ENCODE peak calls at places on chromosome 14, in nine cellular contexts. T is IMR-90; Q is foreskin fibroblast; R is cardiac muscle cell; N is AG09309; P is tibial nerve; A is adrenal gland; I is CD8-positive, alpha-beta T cell; L is cardiac fibroblast. B is an unnamed sample.

GRCh38 chr14:72503696-72504368 is 390.1 kb downstream of the DPF3 start:
- DNase-seq in A (no peak), P (no peak), Q (no peak), T (peak), L (no peak), R (peak), I (no peak), N (no peak), B (no peak)

GRCh38 chr14:100333311-100333710 is 10.2 kb downstream of the SLC25A47 start:
- DNase-seq in R (no peak), T (no peak), N (no peak), Q (no peak), L (no peak), P (no peak), A (no peak), I (no peak), B (no peak)

GRCh38 chr14:89586258-89587127 is 169.5 kb upstream of the FOXN3 start:
- DNase-seq in A (peak), T (no peak), N (no peak), L (no peak), P (no peak), R (no peak), Q (no peak), I (peak), B (no peak)

GRCh38 chr14:78974691-78975090 is 804.5 kb downstream of the NRXN3 start:
- DNase-seq in N (no peak), I (no peak), R (peak), P (no peak), Q (no peak), L (peak), T (peak), A (no peak), B (no peak)

GRCh38 chr14:94019329-94019728 is 6.8 kb upstream of the OTUB2 start:
- DNase-seq in Q (no peak), N (no peak), P (no peak), I (no peak), T (no peak), L (no peak), A (no peak), R (no peak), B (no peak)

GRCh38 chr14:54728700-54729527 is 162.0 kb downstream of the SAMD4A start:
- DNase-seq in L (peak), T (peak), I (no peak), R (peak), P (no peak), Q (peak), N (no peak), A (no peak), B (no peak)

GRCh38 chr14:90969493-90970166 is 90.8 kb downstream of the RPS6KA5 start:
- DNase-seq in P (no peak), I (no peak), Q (no peak), T (no peak), N (no peak), L (peak), A (no peak), R (peak), B (peak)

GRCh38 chr14:89196561-89196960 is 220.5 kb downstream of the FOXN3 start:
- DNase-seq in L (no peak), P (no peak), A (no peak), I (no peak), R (no peak), N (no peak), Q (no peak), T (no peak), B (no peak)

GRCh38 chr14:99862111-99862510 is 68.9 kb downstream of the EML1 start:
- DNase-seq in P (no peak), A (no peak), T (peak), Q (peak), N (no peak), I (no peak), L (no peak), R (no peak), B (no peak)

GRCh38 chr14:53871947-53872346 is 84.7 kb downstream of the BMP4 start:
- DNase-seq in I (no peak), A (no peak), R (no peak), Q (no peak), L (no peak), P (no peak), T (no peak), N (no peak), B (no peak)

GRCh38 chr14:95774265-95775160 is 60.6 kb upstream of the TCL1A start:
- DNase-seq in Q (peak), N (peak), T (peak), A (peak), L (peak), P (peak), I (peak), R (peak), B (peak)

GRCh38 chr14:30770376-30770775 is 104.0 kb upstream of the COCH start:
- DNase-seq in L (no peak), R (no peak), T (no peak), Q (no peak), I (no peak), N (no peak), A (no peak), P (no peak), B (no peak)

GRCh38 chr14:39396448-39396847 is 35.8 kb downstream of the FBXO33 start:
- DNase-seq in Q (peak), A (no peak), I (no peak), L (peak), P (no peak), R (peak), N (no peak), T (peak), B (no peak)

GRCh38 chr14:92615451-92615850 is 101.9 kb downstream of the RIN3 start:
- DNase-seq in I (peak), A (no peak), R (no peak), P (no peak), Q (no peak), N (no peak), T (no peak), L (no peak), B (no peak)

GRCh38 chr14:103628221-103628683 is 759 bp upstream of the KLC1 start:
- DNase-seq in Q (peak), R (peak), P (peak), A (peak), N (no peak), L (peak), I (peak), T (peak), B (peak)

GRCh38 chr14:101004954-101005353 is 101.4 kb upstream of the RTL1 start:
- DNase-seq in I (no peak), N (peak), T (peak), R (peak), A (no peak), P (no peak), Q (peak), L (peak), B (peak)

GRCh38 chr14:55781046-55781445 is 201.0 kb downstream of the KTN1 start:
- DNase-seq in L (peak), I (no peak), N (no peak), T (no peak), P (no peak), R (peak), Q (peak), A (no peak), B (no peak)

GRCh38 chr14:53951661-53952265 is 4.9 kb downstream of the BMP4 start:
- DNase-seq in Q (peak), N (no peak), L (no peak), I (no peak), A (no peak), P (no peak), T (no peak), R (peak), B (no peak)

GRCh38 chr14:77376380-77376770 is 519 bp downstream of the TMED8 start:
- DNase-seq in L (peak), N (no peak), T (no peak), I (peak), P (no peak), Q (no peak), A (peak), R (no peak), B (peak)

GRCh38 chr14:26398616-26399015 is 199.2 kb downstream of the NOVA1 start:
- DNase-seq in R (peak), T (no peak), N (no peak), L (peak), P (no peak), A (no peak), Q (no peak), I (no peak), B (no peak)

GRCh38 chr14:94322648-94323570 is at the start of gene SERPINA6:
- DNase-seq in P (no peak), N (no peak), R (peak), T (peak), Q (peak), L (peak), A (no peak), I (no peak), B (no peak)

GRCh38 chr14:56324831-56325230 is 206.6 kb downstream of the PELI2 start:
- DNase-seq in R (no peak), T (peak), A (no peak), P (no peak), I (no peak), L (no peak), N (no peak), Q (peak), B (no peak)

GRCh38 chr14:95363468-95363954 is 43.8 kb upstream of the CLMN start:
- DNase-seq in N (no peak), L (no peak), I (no peak), R (peak), P (no peak), Q (no peak), T (no peak), A (no peak), B (no peak)

GRCh38 chr14:95575820-95576473 is 41.1 kb downstream of the GLRX5 start:
- DNase-seq in P (no peak), I (no peak), A (no peak), L (no peak), N (no peak), R (no peak), Q (no peak), T (no peak), B (no peak)

GRCh38 chr14:101288436-101289229 is 272.7 kb upstream of the DIO3 start:
- DNase-seq in L (no peak), Q (no peak), A (no peak), I (no peak), R (peak), N (no peak), T (no peak), P (no peak), B (no peak)

GRCh38 chr14:54881761-54882401 is 20.7 kb downstream of the GCH1 start:
- DNase-seq in Q (peak), I (no peak), R (peak), T (peak), P (no peak), A (no peak), N (peak), L (peak), B (peak)

GRCh38 chr14:103260629-103261124 is 73.4 kb upstream of the EIF5 start:
- DNase-seq in N (no peak), T (peak), A (peak), Q (peak), P (no peak), R (peak), I (no peak), L (peak), B (no peak)

GRCh38 chr14:100567009-100567876 is 20.0 kb downstream of the BEGAIN start:
- DNase-seq in N (no peak), I (no peak), Q (no peak), L (no peak), A (no peak), P (no peak), R (no peak), T (no peak), B (no peak)

GRCh38 chr14:103064978-103065377 is 7.6 kb upstream of the CDC42BPB start:
- DNase-seq in A (no peak), N (no peak), I (no peak), L (no peak), Q (no peak), P (no peak), R (no peak), T (no peak), B (no peak)

GRCh38 chr14:103861413-103862392 is 14.3 kb upstream of the PPP1R13B start:
- DNase-seq in R (no peak), P (no peak), I (no peak), N (no peak), L (no peak), A (peak), Q (peak), T (no peak), B (no peak)

GRCh38 chr14:32696325-32697101 is 242.2 kb upstream of the NPAS3 start:
- DNase-seq in P (no peak), Q (no peak), N (no peak), L (no peak), R (no peak), T (no peak), I (no peak), A (no peak), B (no peak)

GRCh38 chr14:76576047-76576741 is 185.1 kb upstream of the VASH1 start:
- DNase-seq in T (peak), I (no peak), N (no peak), P (no peak), L (peak), Q (peak), R (peak), A (no peak), B (no peak)

GRCh38 chr14:100305446-100306255 is 593 bp downstream of the SLC25A29 start:
- DNase-seq in A (peak), R (no peak), P (no peak), N (no peak), I (peak), L (no peak), Q (peak), T (no peak), B (no peak)

DNA sequence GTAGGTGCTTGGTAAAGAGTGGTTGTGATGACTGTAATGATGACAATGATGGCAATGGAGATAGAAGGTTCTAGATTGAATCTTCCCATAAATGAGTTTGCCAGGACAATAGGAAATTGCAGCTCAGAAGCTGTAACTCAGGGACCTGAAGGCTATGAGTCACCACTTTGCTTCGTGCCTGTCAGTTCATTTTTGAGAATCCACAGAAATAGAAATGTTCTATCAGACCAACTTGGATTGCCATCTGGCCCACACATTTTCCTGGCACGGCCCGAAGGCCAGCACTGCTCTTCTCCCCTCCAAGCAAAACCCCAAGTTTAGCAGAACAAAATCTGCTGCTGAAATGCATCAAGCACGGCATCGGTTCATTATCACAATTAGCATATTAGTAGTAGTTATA is 1127.0 kb downstream of the BCL11B start:
- DNase-seq in I (no peak), T (no peak), R (no peak), P (no peak), L (no peak), Q (peak), N (no peak), A (peak), B (no peak)
- H3K4me3 ChIP-seq in I (no peak), T (no peak), R (no peak), P (no peak), L (no peak), Q (no peak), N (no peak), A (no peak), B (no peak)

GRCh38 chr14:22556990-22557623 is 31.9 kb downstream of the DAD1 start:
- DNase-seq in Q (peak), T (peak), R (peak), P (peak), I (peak), L (peak), A (peak), N (no peak), B (peak)
- H3K4me3 ChIP-seq in Q (peak), T (peak), R (peak), P (peak), I (peak), L (peak), A (no peak), N (peak), B (peak)

GRCh38 chr14:68409355-68409754 is 383.5 kb downstream of the ZFP36L1 start:
- DNase-seq in L (peak), N (no peak), I (no peak), T (no peak), Q (peak), P (no peak), R (no peak), A (no peak), B (no peak)

GRCh38 chr14:68405959-68406358 is 386.9 kb downstream of the ZFP36L1 start:
- DNase-seq in I (no peak), P (no peak), N (no peak), R (peak), A (no peak), L (no peak), T (peak), Q (peak), B (no peak)

GRCh38 chr14:68407838-68408237 is 385.0 kb downstream of the ZFP36L1 start:
- DNase-seq in P (no peak), R (no peak), I (no peak), Q (no peak), N (no peak), A (no peak), L (no peak), T (no peak), B (no peak)

GRCh38 chr14:68408680-68409079 is 384.2 kb downstream of the ZFP36L1 start:
- DNase-seq in N (no peak), P (no peak), A (no peak), T (peak), L (no peak), R (peak), Q (peak), I (no peak), B (no peak)

GRCh38 chr14:68407275-68407674 is 385.6 kb downstream of the ZFP36L1 start:
- DNase-seq in N (no peak), T (peak), L (no peak), Q (no peak), R (no peak), I (no peak), A (no peak), P (no peak), B (no peak)
- H3K4me3 ChIP-seq in N (no peak), T (no peak), L (no peak), Q (no peak), R (no peak), I (no peak), A (no peak), P (no peak), B (no peak)

GRCh38 chr14:80456200-80456599 is 244.9 kb upstream of the DIO2 start:
- DNase-seq in I (no peak), T (peak), R (peak), Q (peak), N (peak), A (no peak), L (peak), P (no peak), B (no peak)

GRCh38 chr14:80455031-80455430 is 243.7 kb upstream of the DIO2 start:
- DNase-seq in R (no peak), Q (no peak), T (no peak), P (no peak), I (no peak), L (no peak), A (no peak), N (no peak), B (no peak)
- H3K4me3 ChIP-seq in R (no peak), Q (no peak), T (no peak), P (no peak), I (no peak), L (no peak), A (no peak), N (no peak), B (no peak)

GRCh38 chr14:23353433-23353780 is 720 bp upstream of the SLC22A17 start:
- DNase-seq in P (no peak), I (no peak), Q (no peak), N (no peak), L (no peak), T (no peak), A (no peak), R (no peak), B (no peak)
- H3K4me3 ChIP-seq in P (no peak), I (no peak), Q (no peak), N (no peak), L (no peak), T (no peak), A (no peak), R (no peak), B (no peak)

GRCh38 chr14:36942522-36943245 is 229.7 kb downstream of the SLC25A21 start:
- DNase-seq in T (peak), A (no peak), I (no peak), N (no peak), L (no peak), Q (peak), R (no peak), P (no peak), B (peak)
- H3K4me3 ChIP-seq in T (no peak), A (no peak), I (no peak), N (no peak), L (no peak), Q (no peak), R (no peak), P (no peak), B (no peak)

GRCh38 chr14:84541008-84541407 is 988.9 kb upstream of the FLRT2 start:
- DNase-seq in P (no peak), I (no peak), T (no peak), L (no peak), N (no peak), Q (no peak), A (no peak), R (no peak), B (peak)

GRCh38 chr14:84544486-84544885 is 985.5 kb upstream of the FLRT2 start:
- DNase-seq in P (no peak), A (no peak), R (no peak), N (no peak), I (no peak), Q (no peak), L (no peak), T (no peak), B (peak)

DNA sequence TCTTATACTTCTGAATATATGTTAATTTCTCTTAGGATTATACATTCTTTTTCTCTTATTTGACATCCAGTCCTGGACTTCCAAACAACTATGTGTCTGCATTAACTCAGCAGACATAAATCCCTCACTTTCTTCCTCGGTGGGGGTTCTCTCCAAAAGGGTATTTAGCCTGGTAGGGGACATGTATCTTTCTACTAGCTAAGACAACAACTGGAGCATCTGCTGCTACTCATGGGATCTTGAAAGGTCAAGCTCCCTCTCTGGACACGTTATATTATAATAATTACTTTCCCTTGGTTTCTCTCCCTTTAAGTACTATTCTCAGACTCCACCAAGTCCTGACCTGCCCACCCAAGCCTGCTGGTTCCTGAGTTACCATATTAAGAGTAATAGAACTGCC is 983.7 kb upstream of the FLRT2 start:
- DNase-seq in I (no peak), A (no peak), N (no peak), L (no peak), R (no peak), Q (no peak), T (no peak), P (no peak), B (no peak)
- H3K4me3 ChIP-seq in I (no peak), A (no peak), N (no peak), L (no peak), R (no peak), Q (no peak), T (no peak), P (no peak), B (no peak)

DNA sequence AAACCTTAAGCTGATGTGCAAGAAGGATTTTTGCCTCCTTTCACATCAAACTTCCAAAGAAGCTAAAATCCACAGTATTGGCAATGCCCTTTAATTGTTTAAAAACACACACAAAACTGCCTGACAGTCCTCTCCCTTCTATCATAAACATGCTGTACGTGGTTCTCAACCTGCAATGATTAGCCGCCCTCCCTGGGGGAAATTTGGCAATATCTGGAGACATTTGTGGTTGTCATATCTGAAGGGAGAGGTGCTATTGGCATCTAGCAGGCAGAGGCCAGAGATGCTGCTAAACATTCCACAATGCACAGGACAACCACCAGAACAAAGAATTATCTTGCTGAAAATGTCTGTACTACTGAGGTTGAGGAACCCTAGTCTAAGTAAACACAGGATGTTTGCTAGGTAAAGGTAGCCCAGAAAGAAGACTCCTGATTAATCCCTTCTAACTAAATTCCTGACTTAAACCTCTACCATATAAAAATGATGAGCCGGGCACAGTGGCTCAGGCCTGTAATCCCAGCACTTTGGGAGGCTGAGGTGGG is 1.2 kb downstream of the ACOT6 start:
- DNase-seq in Q (no peak), T (no peak), A (no peak), N (no peak), R (no peak), P (no peak), L (no peak), I (no peak), B (no peak)
- H3K4me3 ChIP-seq in Q (peak), T (no peak), A (no peak), N (no peak), R (no peak), P (no peak), L (no peak), I (no peak), B (no peak)

B was measured in Karpas-422.